ENCODE peak calls at places on chromosomes 3 and 15, in six cellular contexts. Y, B, P, U, V and F are unnamed samples.

GRCh38 chr15:96153938-96154337 is 176.6 kb upstream of the NR2F2 start:
- DNase-seq in V (no peak), U (no peak), B (no peak), Y (no peak), P (no peak), F (no peak)

GRCh38 chr3:170714151-170714550 is 128.3 kb upstream of the SLC7A14 start:
- DNase-seq in V (no peak), P (peak), U (no peak), B (no peak), Y (peak), F (no peak)

GRCh38 chr15:60760646-60761504 is 281.9 kb upstream of the ICE2 start:
- DNase-seq in U (peak), B (no peak), P (peak), V (no peak), Y (peak), F (no peak)

GRCh38 chr3:15520185-15520584 is 1.3 kb downstream of the COLQ start:
- DNase-seq in U (no peak), V (no peak), B (no peak), Y (no peak), P (no peak), F (no peak)

GRCh38 chr3:151400341-151400740 is 15.8 kb upstream of the P2RY12 start:
- DNase-seq in B (no peak), U (no peak), V (no peak), P (no peak), Y (no peak), F (no peak)

GRCh38 chr15:84715442-84716035 is 400 bp downstream of the SEC11A start:
- DNase-seq in Y (peak), V (peak), B (no peak), P (peak), U (no peak), F (no peak)

GRCh38 chr15:65329298-65329990 is 25.0 kb downstream of the RNU5B-1 start:
- DNase-seq in V (no peak), B (no peak), Y (no peak), P (no peak), U (no peak), F (no peak)

GRCh38 chr3:126103121-126104027 is 19.4 kb upstream of the SLC41A3 start:
- DNase-seq in V (no peak), P (no peak), Y (no peak), U (no peak), B (no peak), F (peak)

GRCh38 chr15:23532019-23532418 is 33.5 kb upstream of the MKRN3 start:
- DNase-seq in U (no peak), V (no peak), B (no peak), Y (peak), P (peak), F (no peak)

GRCh38 chr3:127959873-127960272 is 44.8 kb downstream of the KBTBD12 start:
- DNase-seq in Y (peak), P (peak), U (no peak), V (peak), B (no peak), F (no peak)

GRCh38 chr3:34056951-34057390 is 258.5 kb downstream of the PDCD6IP start:
- DNase-seq in V (no peak), P (peak), U (no peak), Y (no peak), B (no peak), F (no peak)

GRCh38 chr3:187011915-187012314 is 81.6 kb downstream of the ST6GAL1 start:
- DNase-seq in V (no peak), P (no peak), U (no peak), B (no peak), Y (no peak), F (no peak)

GRCh38 chr3:1195922-1196321 is 103.1 kb downstream of the CNTN6 start:
- DNase-seq in Y (peak), B (peak), V (no peak), U (peak), P (peak), F (no peak)

GRCh38 chr15:51878446-51879386 is 49.3 kb downstream of the TMOD3 start:
- DNase-seq in Y (peak), V (no peak), B (no peak), U (no peak), P (peak), F (no peak)

GRCh38 chr3:52112056-52112455 is 42.2 kb downstream of the POC1A start:
- DNase-seq in P (no peak), B (no peak), V (no peak), Y (no peak), U (no peak), F (no peak)

GRCh38 chr15:48459571-48460461 is 128.6 kb downstream of the DUT start:
- DNase-seq in Y (peak), V (no peak), B (no peak), U (peak), P (peak), F (no peak)

GRCh38 chr3:109071349-109072142 is 46.4 kb downstream of the MORC1 start:
- DNase-seq in Y (no peak), U (no peak), P (no peak), B (no peak), V (no peak), F (no peak)

GRCh38 chr15:56194035-56194434 is 49.6 kb downstream of the RFX7 start:
- DNase-seq in Y (no peak), U (no peak), V (no peak), B (no peak), P (no peak), F (no peak)

GRCh38 chr3:33377489-33377888 is 62.7 kb downstream of the UBP1 start:
- DNase-seq in V (no peak), B (no peak), P (no peak), U (no peak), Y (no peak), F (no peak)

GRCh38 chr15:31745841-31746240 is 284.5 kb upstream of the CHRNA7 start:
- DNase-seq in P (no peak), U (no peak), Y (no peak), V (no peak), B (no peak), F (no peak)

GRCh38 chr3:161016417-161017313 is 88.5 kb downstream of the B3GALNT1 start:
- DNase-seq in U (no peak), Y (peak), V (no peak), B (no peak), P (no peak), F (no peak)

GRCh38 chr3:161349529-161350278 is 21.6 kb downstream of the SPTSSB start:
- DNase-seq in P (peak), U (peak), Y (peak), V (no peak), B (peak), F (no peak)

GRCh38 chr3:100456745-100457144 is 35.7 kb upstream of the TMEM45A start:
- DNase-seq in P (no peak), U (no peak), Y (no peak), B (no peak), V (no peak), F (no peak)

GRCh38 chr3:30356901-30357753 is 249.3 kb upstream of the TGFBR2 start:
- DNase-seq in Y (no peak), U (no peak), P (peak), V (no peak), B (no peak), F (no peak)

GRCh38 chr3:64321747-64322146 is 96.5 kb upstream of the PRICKLE2 start:
- DNase-seq in V (peak), Y (peak), U (no peak), B (peak), P (peak), F (no peak)

GRCh38 chr15:85421116-85421925 is 40.9 kb downstream of the AKAP13 start:
- DNase-seq in V (no peak), U (no peak), P (no peak), Y (peak), B (no peak), F (no peak)

GRCh38 chr3:100063929-100064461 is 50.3 kb downstream of the FILIP1L start:
- DNase-seq in U (no peak), Y (peak), P (peak), V (no peak), B (no peak), F (no peak)

GRCh38 chr3:119746423-119746822 is 35.5 kb upstream of the NR1I2 start:
- DNase-seq in P (no peak), U (no peak), V (no peak), Y (no peak), B (no peak), F (no peak)

GRCh38 chr15:38254065-38254883 is 1.6 kb downstream of the SPRED1 start:
- DNase-seq in V (peak), Y (peak), B (no peak), U (no peak), P (peak), F (no peak)

GRCh38 chr3:132432639-132433038 is 15.3 kb downstream of the DNAJC13 start:
- DNase-seq in P (peak), Y (peak), U (peak), V (no peak), B (peak), F (no peak)

GRCh38 chr15:100433304-100433703 is 91.5 kb upstream of the ADAMTS17 start:
- DNase-seq in P (no peak), Y (no peak), B (no peak), V (no peak), U (no peak), F (no peak)

GRCh38 chr15:39588531-39589192 is 7.8 kb downstream of the THBS1 start:
- DNase-seq in Y (peak), U (peak), B (no peak), V (no peak), P (peak), F (no peak)

GRCh38 chr3:196198771-196199753 is 12.1 kb downstream of the ZDHHC19 start:
- DNase-seq in V (no peak), U (no peak), B (no peak), P (peak), Y (no peak), F (no peak)

GRCh38 chr3:104362319-104362718 is 1004.4 kb upstream of the ALCAM start:
- DNase-seq in V (no peak), Y (no peak), P (no peak), U (no peak), B (no peak), F (no peak)

GRCh38 chr15:65521355-65521754 is 3.9 kb upstream of the DPP8 start:
- DNase-seq in U (no peak), V (no peak), B (no peak), Y (peak), P (no peak), F (no peak)

GRCh38 chr15:82648257-82649103 is 1.3 kb upstream of the CPEB1 start:
- DNase-seq in U (no peak), P (no peak), B (no peak), Y (peak), V (no peak), F (no peak)
- H3K4me3 ChIP-seq in U (peak), P (no peak), B (peak), Y (peak), V (no peak), F (peak)

DNA sequence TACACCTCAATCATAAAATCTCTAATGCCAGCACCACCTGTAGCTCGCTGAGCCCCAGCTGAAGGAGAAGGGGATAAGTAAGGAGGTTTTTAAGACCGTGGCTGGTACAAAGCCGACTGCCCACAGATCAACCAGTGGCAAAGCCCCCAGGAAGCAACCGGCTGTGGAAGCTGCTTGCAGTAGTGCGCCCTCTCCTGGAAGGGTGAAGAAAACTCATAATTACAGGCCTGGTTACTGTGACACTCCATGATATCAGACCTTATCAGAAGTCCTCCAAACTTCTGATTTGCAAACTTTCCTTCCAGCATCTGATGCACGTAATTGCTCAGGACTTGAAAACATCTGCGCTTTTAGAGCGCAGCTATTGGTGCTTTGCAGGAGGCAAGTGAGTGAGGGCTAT is 63.1 kb upstream of the MCTP2 start:
- DNase-seq in U (no peak), Y (no peak), B (no peak), P (no peak), V (no peak), F (no peak)
- TF ChIP-seq CTCF in U (peak), Y (no peak), B (peak), P (peak), V (peak), F (no peak)

DNA sequence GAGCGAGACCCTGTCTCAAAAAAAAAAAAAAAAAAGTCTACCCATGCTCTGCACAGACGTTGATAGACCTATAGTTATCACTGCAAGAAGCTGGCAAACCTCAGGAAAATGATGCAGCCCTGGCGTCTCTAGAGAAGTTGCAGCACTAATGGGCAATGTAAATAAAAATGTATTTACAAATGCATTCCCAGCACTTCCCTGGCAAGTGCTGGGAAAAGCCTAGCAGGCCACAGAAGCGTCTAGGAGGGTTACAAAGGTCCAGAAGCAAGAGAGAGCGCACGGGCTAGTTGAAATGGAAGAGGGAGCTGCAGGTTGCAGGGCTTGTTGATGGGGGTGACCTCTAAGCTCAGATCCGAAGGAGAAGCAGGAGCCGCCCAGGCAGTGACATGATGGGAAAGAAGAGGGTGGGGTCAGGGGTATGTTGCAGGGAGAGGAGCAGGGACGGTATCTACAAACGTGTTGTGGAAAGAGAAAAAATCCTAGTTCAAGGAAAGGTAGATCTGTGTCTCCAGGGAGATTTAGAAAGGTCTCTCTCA is 2.7 kb upstream of the KNL1 start:
- DNase-seq in P (no peak), U (no peak), Y (peak), V (no peak), B (no peak), F (no peak)
- H3K4me3 ChIP-seq in P (no peak), U (no peak), Y (no peak), V (peak), B (no peak), F (no peak)

GRCh38 chr3:139564290-139564861 is 24.8 kb upstream of the RBP1 start:
- DNase-seq in U (no peak), B (no peak), V (peak), Y (peak), P (no peak), F (no peak)
- TF ChIP-seq CTCF in U (no peak), B (peak), V (peak), Y (peak), P (peak), F (no peak)